ENCODE peak calls at places on chromosomes 7 and 10, in four cellular contexts. T, J, V and Z are unnamed samples.

GRCh38 chr7:142478479-142479220 is 220.8 kb upstream of the PRSS58 start:
- DNase-seq in J (no peak), T (peak), V (no peak), Z (no peak)

GRCh38 chr10:91528080-91528479 is 104.8 kb downstream of the PPP1R3C start:
- DNase-seq in V (no peak), J (no peak), T (no peak), Z (no peak)

GRCh38 chr10:93991596-93992284 is 2.0 kb upstream of the PLCE1 start:
- DNase-seq in V (peak), J (peak), T (peak), Z (peak)

GRCh38 chr10:81876253-81876731 is 1.3 kb downstream of the NRG3 start:
- DNase-seq in T (no peak), V (peak), J (peak), Z (peak)

GRCh38 chr10:33208166-33208565 is 126.3 kb downstream of the NRP1 start:
- DNase-seq in V (no peak), J (no peak), T (no peak), Z (no peak)

GRCh38 chr7:139698879-139699278 is 78.9 kb downstream of the HIPK2 start:
- DNase-seq in V (no peak), J (no peak), T (no peak), Z (no peak)

GRCh38 chr7:25619963-25620799 is 391.9 kb upstream of the NPVF start:
- DNase-seq in T (no peak), V (no peak), J (no peak), Z (no peak)

GRCh38 chr10:13990918-13991317 is 339.8 kb downstream of the FRMD4A start:
- DNase-seq in T (no peak), J (peak), V (no peak), Z (no peak)

GRCh38 chr7:497946-498655 is 21.5 kb downstream of the PDGFA start:
- DNase-seq in V (no peak), J (no peak), T (no peak), Z (no peak)

GRCh38 chr10:37734971-37735370 is 122.4 kb downstream of the ZNF248 start:
- DNase-seq in T (peak), J (no peak), V (no peak), Z (no peak)

GRCh38 chr10:114615600-114616007 is 42.5 kb downstream of the ABLIM1 start:
- DNase-seq in J (no peak), V (no peak), T (peak), Z (no peak)

GRCh38 chr7:158955146-158955870 is 99.0 kb downstream of the DYNC2I1 start:
- DNase-seq in T (no peak), V (no peak), J (no peak), Z (no peak)

GRCh38 chr10:76397957-76398665 is 966.7 kb downstream of the LRMDA start:
- DNase-seq in V (no peak), J (peak), T (no peak), Z (no peak)

GRCh38 chr10:91590904-91591791 is 41.7 kb downstream of the PPP1R3C start:
- DNase-seq in T (no peak), V (no peak), J (no peak), Z (no peak)

GRCh38 chr7:21767300-21767900 is 178.3 kb downstream of the CDCA7L start:
- DNase-seq in J (no peak), V (peak), T (peak), Z (peak)

GRCh38 chr7:21304836-21305235 is 123.0 kb upstream of the SP4 start:
- DNase-seq in T (no peak), V (no peak), J (no peak), Z (no peak)

GRCh38 chr7:74294191-74294998 is 5.2 kb downstream of the CLIP2 start:
- DNase-seq in T (no peak), J (peak), V (no peak), Z (no peak)

GRCh38 chr10:124367936-124368335 is 50.8 kb downstream of the OAT start:
- DNase-seq in T (no peak), J (peak), V (no peak), Z (no peak)

GRCh38 chr10:58590152-58590551 is 77.5 kb downstream of the BICC1 start:
- DNase-seq in T (peak), V (no peak), J (peak), Z (no peak)

GRCh38 chr10:133457100-133457841 is 3.5 kb downstream of the SCART1 start:
- DNase-seq in V (no peak), J (peak), T (no peak), Z (no peak)

GRCh38 chr10:7157091-7157490 is 253.7 kb downstream of the SFMBT2 start:
- DNase-seq in J (no peak), V (no peak), T (no peak), Z (no peak)

GRCh38 chr7:159065151-159065550 is 79.5 kb downstream of the VIPR2 start:
- DNase-seq in T (no peak), J (peak), V (no peak), Z (no peak)

GRCh38 chr7:131604841-131605279 is 48.4 kb upstream of the PODXL start:
- DNase-seq in V (no peak), J (peak), T (peak), Z (no peak)

GRCh38 chr10:71342850-71343773 is 24.1 kb downstream of the SLC29A3 start:
- DNase-seq in V (no peak), T (no peak), J (no peak), Z (no peak)

GRCh38 chr7:7581531-7582179 is 15.0 kb downstream of the MIOS start:
- DNase-seq in J (no peak), V (no peak), T (no peak), Z (no peak)

GRCh38 chr10:112883853-112884502 is 66.1 kb upstream of the TCF7L2 start:
- DNase-seq in J (no peak), V (no peak), T (no peak), Z (no peak)

GRCh38 chr10:91389636-91390512 is 20.3 kb upstream of the HECTD2 start:
- DNase-seq in J (peak), T (peak), V (no peak), Z (peak)

GRCh38 chr10:51985326-51985725 is 285.9 kb upstream of the CSTF2T start:
- DNase-seq in J (no peak), V (no peak), T (no peak), Z (no peak)

GRCh38 chr7:137847418-137848050 is 760 bp upstream of the DGKI start:
- DNase-seq in J (peak), T (no peak), V (peak), Z (peak)

GRCh38 chr10:59448616-59449015 is 86.3 kb upstream of the FAM13C start:
- DNase-seq in J (no peak), V (no peak), T (peak), Z (no peak)

GRCh38 chr7:4057289-4057616 is 624.8 kb upstream of the FOXK1 start:
- DNase-seq in J (no peak), V (no peak), T (no peak), Z (no peak)

GRCh38 chr10:63720072-63720537 is 198.9 kb downstream of the REEP3 start:
- DNase-seq in J (no peak), T (peak), V (peak), Z (peak)

GRCh38 chr10:29874604-29875269 is 184.6 kb downstream of the JCAD start:
- DNase-seq in T (no peak), V (no peak), J (no peak), Z (no peak)

GRCh38 chr7:5869691-5870090 is 10.9 kb upstream of the OCM start:
- DNase-seq in T (no peak), J (no peak), V (no peak), Z (no peak)

GRCh38 chr10:70118196-70118595 is 14.4 kb downstream of the AIFM2 start:
- DNase-seq in T (no peak), V (no peak), J (no peak), Z (no peak)

GRCh38 chr10:70115948-70116682 is 16.5 kb downstream of the AIFM2 start:
- DNase-seq in V (peak), J (no peak), T (peak), Z (peak)

GRCh38 chr10:70117646-70118045 is 15.0 kb downstream of the AIFM2 start:
- DNase-seq in J (no peak), V (no peak), T (no peak), Z (no peak)

GRCh38 chr10:70111496-70111895 is 21.1 kb downstream of the AIFM2 start:
- DNase-seq in T (no peak), J (no peak), V (no peak), Z (no peak)

GRCh38 chr10:70114902-70115301 is 17.7 kb downstream of the AIFM2 start:
- DNase-seq in J (no peak), V (no peak), T (no peak), Z (no peak)
- TF ChIP-seq CTCF in J (no peak), V (no peak), T (no peak), Z (no peak)

GRCh38 chr7:30184804-30185487 is 50.2 kb downstream of the MTURN start:
- DNase-seq in T (peak), J (peak), V (no peak), Z (no peak)
- TF ChIP-seq CTCF in T (no peak), J (no peak), V (no peak), Z (no peak)

DNA sequence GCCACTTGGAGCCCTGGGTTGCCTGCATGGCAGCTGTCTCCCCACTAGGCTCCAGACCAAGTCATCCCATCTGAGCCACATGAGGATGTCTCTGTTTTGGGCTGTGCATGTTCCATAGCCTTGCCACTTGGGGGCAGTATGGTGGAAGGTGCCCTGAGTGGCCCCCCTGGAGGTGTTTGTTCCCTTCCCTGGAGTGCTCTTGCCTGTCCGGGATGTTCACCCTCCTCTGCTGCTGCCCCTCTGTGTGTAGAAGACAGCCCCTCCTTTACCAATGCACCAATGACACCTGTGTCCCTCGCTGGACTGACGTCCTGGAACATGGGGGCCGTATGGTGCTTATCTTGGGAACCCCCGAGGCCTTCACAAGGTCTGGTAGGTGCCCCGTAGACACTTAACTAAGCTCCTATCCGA is 100.2 kb downstream of the ACTR3B start:
- DNase-seq in V (no peak), J (no peak), T (no peak), Z (no peak)
- TF ChIP-seq CTCF in V (peak), J (peak), T (peak), Z (peak)

GRCh38 chr10:17029581-17030271 is 99.9 kb downstream of the CUBN start:
- DNase-seq in T (peak), V (no peak), J (peak), Z (no peak)

GRCh38 chr10:17025444-17026295 is 103.9 kb downstream of the CUBN start:
- DNase-seq in J (peak), V (peak), T (peak), Z (no peak)

GRCh38 chr10:17024461-17024860 is 105.2 kb downstream of the CUBN start:
- DNase-seq in V (no peak), J (no peak), T (no peak), Z (no peak)

GRCh38 chr10:17028843-17029580 is 100.6 kb downstream of the CUBN start:
- DNase-seq in V (no peak), J (no peak), T (no peak), Z (no peak)

GRCh38 chr10:17026686-17027485 is 102.7 kb downstream of the CUBN start:
- DNase-seq in J (peak), V (no peak), T (peak), Z (no peak)
- TF ChIP-seq CTCF in J (no peak), V (no peak), T (no peak), Z (no peak)

GRCh38 chr10:2929859-2930258 is 137.5 kb upstream of the PFKP start:
- DNase-seq in J (no peak), V (no peak), T (no peak), Z (no peak)

GRCh38 chr10:2929457-2929856 is 137.9 kb upstream of the PFKP start:
- DNase-seq in J (no peak), V (no peak), T (no peak), Z (no peak)

GRCh38 chr10:2925631-2926030 is 141.7 kb upstream of the PFKP start:
- DNase-seq in T (no peak), J (peak), V (no peak), Z (no peak)

GRCh38 chr10:2926918-2927660 is 140.3 kb upstream of the PFKP start:
- DNase-seq in T (no peak), V (no peak), J (peak), Z (no peak)

DNA sequence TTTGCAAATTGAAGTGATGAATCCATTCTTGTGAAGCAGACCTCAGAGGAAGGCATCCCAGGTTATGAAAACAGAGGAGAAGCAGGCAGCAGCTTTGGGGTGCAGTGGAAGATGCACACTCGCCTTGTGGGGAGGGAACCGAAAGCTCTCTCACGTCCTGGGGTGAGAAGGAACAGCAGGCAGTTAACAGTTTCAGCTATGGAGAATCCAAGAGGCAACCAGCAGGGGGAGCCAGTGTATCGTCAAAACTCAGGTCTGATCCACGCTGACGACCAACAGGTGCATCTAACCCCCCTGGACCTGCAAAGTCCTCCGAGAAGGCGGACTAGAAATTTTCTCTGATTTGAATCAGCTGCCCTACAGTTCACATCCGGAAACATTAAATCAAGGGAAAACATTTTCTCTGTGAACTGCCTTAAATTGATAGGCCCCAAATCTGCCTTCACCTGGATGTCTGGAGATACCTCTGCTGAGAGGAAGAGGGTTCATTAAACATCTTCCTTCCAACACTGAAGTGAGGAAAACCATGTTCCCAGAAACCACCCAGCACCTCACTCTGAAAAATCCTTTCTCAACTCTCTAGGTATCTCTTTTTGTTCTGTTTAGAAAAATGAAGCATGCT is 139.0 kb upstream of the PFKP start:
- DNase-seq in J (peak), V (peak), T (peak), Z (peak)
- TF ChIP-seq CTCF in J (peak), V (peak), T (peak), Z (peak)

GRCh38 chr7:82443801-82444219 is 233 bp upstream of the CACNA2D1 start:
- DNase-seq in J (peak), V (peak), T (peak), Z (peak)

GRCh38 chr7:82442492-82443043 is 1.0 kb downstream of the CACNA2D1 start:
- DNase-seq in J (peak), T (peak), V (no peak), Z (peak)

GRCh38 chr7:82443044-82443800 is at the start of gene CACNA2D1:
- DNase-seq in V (peak), T (peak), J (peak), Z (peak)

GRCh38 chr7:82445226-82445625 is 1.6 kb upstream of the CACNA2D1 start:
- DNase-seq in V (no peak), J (no peak), T (no peak), Z (no peak)

GRCh38 chr7:82444220-82445049 is 858 bp upstream of the CACNA2D1 start:
- DNase-seq in V (peak), T (peak), J (peak), Z (peak)
- TF ChIP-seq CTCF in V (peak), T (no peak), J (peak), Z (no peak)

DNA sequence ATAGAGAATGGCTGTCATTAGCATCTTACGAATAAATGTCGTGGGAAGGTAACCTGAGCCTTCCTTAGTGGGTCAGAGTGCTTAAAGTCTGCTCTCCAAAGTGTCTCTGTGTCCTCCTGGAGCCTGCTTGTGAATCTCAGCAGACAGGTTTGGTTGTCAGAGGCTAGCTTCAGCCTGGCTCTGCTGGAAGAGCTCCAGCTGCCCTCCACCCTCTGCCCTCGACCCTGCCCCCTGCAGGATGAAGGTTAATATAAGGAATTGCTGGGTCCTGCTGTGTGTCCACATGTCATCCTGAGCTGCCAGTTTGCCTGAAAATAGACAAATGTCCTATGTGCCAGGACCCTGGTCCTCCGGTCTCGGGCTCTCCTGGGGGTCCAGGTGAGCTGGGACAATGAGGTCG is 33.5 kb downstream of the FAM241B start:
- DNase-seq in T (no peak), V (no peak), J (peak), Z (no peak)
- TF ChIP-seq CTCF in T (no peak), V (peak), J (no peak), Z (peak)